ENCODE peak calls at places on chromosomes 12 and 14, in eight cellular contexts. C is kidney tubule cell; E is KG1; Z is head of caudate nucleus; H is HFF-Myc; B is IMR-90; V is GM23338; P is activated naive CD4-positive, alpha-beta T cell treated with anti-CD3 and anti-CD28 coated beads for 36 hours. J is an unnamed sample.

GRCh38 chr12:68800294-68800693 is 7.7 kb upstream of the MDM2 start:
- DNase-seq in V (no peak), C (no peak), P (no peak), B (no peak), E (no peak), Z (no peak), H (no peak), J (no peak)

GRCh38 chr12:121811434-121812319 is 7.9 kb downstream of the SETD1B start:
- DNase-seq in E (peak), B (peak), H (no peak), C (peak), P (peak), Z (peak), V (peak), J (peak)

GRCh38 chr12:12882288-12882687 is 9.1 kb upstream of the GPRC5A start:
- DNase-seq in V (no peak), P (no peak), C (no peak), H (no peak), B (no peak), E (no peak), Z (no peak), J (no peak)

GRCh38 chr12:122244565-122245371 is 18.9 kb upstream of the DIABLO start:
- DNase-seq in C (no peak), V (no peak), E (no peak), H (no peak), Z (no peak), P (no peak), B (no peak), J (no peak)

GRCh38 chr12:19963972-19964371 is 404.4 kb upstream of the PDE3A start:
- DNase-seq in B (no peak), C (no peak), E (no peak), V (no peak), P (no peak), H (no peak), Z (no peak), J (no peak)

GRCh38 chr12:131698286-131698685 is 12.6 kb upstream of the SFSWAP start:
- DNase-seq in H (no peak), P (no peak), E (no peak), V (no peak), C (no peak), B (no peak), Z (no peak), J (no peak)

GRCh38 chr14:65360144-65360784 is 52.3 kb upstream of the FUT8 start:
- DNase-seq in V (no peak), Z (no peak), C (peak), P (peak), H (no peak), E (no peak), B (no peak), J (no peak)

GRCh38 chr14:92481386-92481785 is 32.2 kb upstream of the RIN3 start:
- DNase-seq in V (no peak), C (no peak), H (no peak), E (no peak), Z (no peak), B (peak), P (no peak), J (no peak)

GRCh38 chr14:54837508-54838149 is 65.0 kb downstream of the GCH1 start:
- DNase-seq in C (no peak), H (no peak), V (no peak), Z (no peak), B (no peak), E (no peak), P (no peak), J (no peak)

GRCh38 chr12:66902020-66902419 is 223.1 kb upstream of the GRIP1 start:
- DNase-seq in P (no peak), H (no peak), Z (no peak), C (no peak), E (no peak), V (no peak), B (no peak), J (no peak)

GRCh38 chr14:57212919-57213318 is 55.8 kb downstream of the EXOC5 start:
- DNase-seq in H (no peak), Z (no peak), P (no peak), B (peak), E (no peak), C (peak), V (no peak), J (no peak)

GRCh38 chr12:4439736-4440135 is 5.9 kb downstream of the FGF6 start:
- DNase-seq in B (no peak), V (no peak), H (no peak), E (no peak), C (no peak), Z (no peak), P (no peak), J (no peak)

GRCh38 chr12:57276935-57277563 is 26.1 kb upstream of the STAC3 start:
- DNase-seq in C (peak), V (peak), P (peak), H (no peak), E (no peak), Z (no peak), B (peak), J (peak)

GRCh38 chr12:67220065-67220464 is 49.1 kb upstream of the CAND1 start:
- DNase-seq in E (no peak), C (no peak), Z (peak), H (no peak), P (peak), V (peak), B (no peak), J (no peak)

GRCh38 chr12:89383235-89384049 is 31.1 kb upstream of the DUSP6 start:
- DNase-seq in Z (no peak), P (no peak), V (no peak), H (no peak), B (peak), C (no peak), E (no peak), J (no peak)

GRCh38 chr14:80930836-80931389 is 10.6 kb downstream of the CEP128 start:
- DNase-seq in V (no peak), H (peak), Z (no peak), B (peak), C (peak), E (peak), P (peak), J (peak)

GRCh38 chr12:105025890-105026289 is 39.8 kb downstream of the NOPCHAP1 start:
- DNase-seq in P (no peak), H (no peak), V (no peak), E (no peak), C (no peak), B (peak), Z (no peak), J (peak)

GRCh38 chr12:51647647-51648046 is 56.6 kb downstream of the SCN8A start:
- DNase-seq in E (no peak), P (no peak), V (no peak), B (no peak), Z (no peak), C (no peak), H (no peak), J (no peak)

GRCh38 chr12:19299765-19300164 is 139.5 kb upstream of the AEBP2 start:
- DNase-seq in V (no peak), H (no peak), E (no peak), P (no peak), B (peak), C (peak), Z (no peak), J (peak)

GRCh38 chr12:31594681-31595080 is 3.7 kb upstream of the DENND5B start:
- DNase-seq in H (no peak), V (no peak), Z (no peak), P (no peak), E (no peak), C (peak), B (peak), J (peak)

GRCh38 chr14:76186318-76187027 is 34.8 kb downstream of the GPATCH2L start:
- DNase-seq in H (no peak), E (no peak), P (no peak), C (no peak), B (no peak), Z (no peak), V (no peak), J (no peak)

GRCh38 chr12:118357327-118358007 is 15.2 kb downstream of the TAOK3 start:
- DNase-seq in P (peak), C (no peak), H (peak), V (no peak), B (peak), E (peak), Z (no peak), J (peak)

GRCh38 chr14:105151131-105151837 is 17.3 kb downstream of the JAG2 start:
- DNase-seq in E (no peak), C (no peak), H (no peak), B (no peak), Z (no peak), P (no peak), V (no peak), J (no peak)

GRCh38 chr12:26317942-26318565 is 122.7 kb downstream of the SSPN start:
- DNase-seq in V (no peak), C (peak), E (no peak), Z (no peak), P (no peak), B (peak), H (no peak), J (peak)

GRCh38 chr12:1795785-1796514 is 24.4 kb upstream of the LRTM2 start:
- DNase-seq in C (peak), P (peak), B (peak), H (peak), V (peak), Z (peak), E (peak), J (peak)

GRCh38 chr14:85534914-85535313 is 5.0 kb downstream of the FLRT2 start:
- DNase-seq in C (no peak), P (no peak), E (no peak), V (no peak), Z (no peak), H (no peak), B (no peak), J (no peak)

GRCh38 chr14:46490150-46490769 is 161.3 kb downstream of the RPL10L start:
- DNase-seq in P (no peak), E (peak), V (peak), H (no peak), Z (no peak), C (peak), B (no peak), J (no peak)

GRCh38 chr14:31326111-31326510 is 94.2 kb downstream of the HEATR5A start:
- DNase-seq in E (no peak), C (peak), V (no peak), H (peak), P (peak), B (peak), Z (no peak), J (no peak)

GRCh38 chr14:105328678-105329390 is 14.3 kb downstream of the PACS2 start:
- DNase-seq in E (no peak), B (no peak), C (no peak), P (no peak), Z (no peak), V (no peak), H (no peak), J (no peak)

GRCh38 chr12:113660941-113661340 is 189.3 kb upstream of the LHX5 start:
- DNase-seq in P (no peak), B (no peak), C (no peak), Z (no peak), V (no peak), H (no peak), E (no peak), J (no peak)

GRCh38 chr12:12796171-12796570 is 10.7 kb downstream of the APOLD1 start:
- DNase-seq in P (no peak), H (no peak), B (no peak), E (no peak), V (no peak), C (no peak), Z (no peak), J (no peak)

GRCh38 chr12:25866586-25867378 is 91.7 kb upstream of the RASSF8 start:
- DNase-seq in B (no peak), E (no peak), C (no peak), P (no peak), H (no peak), Z (no peak), V (no peak), J (peak)

J was measured in HFFc6.